ENCODE peak calls at places on chromosomes 11 and 22, in five cellular contexts. One of them, this sample, is unnamed.

GRCh38 chr11:18736590-18737148 is 10.7 kb upstream of the IGSF22 start:
- DNase-seq in activated CD4-positive, alpha-beta T cell treated with anti-CD3 and anti-CD28 coated beads for 48 hours: no peak
- DNase-seq in HEK293T: no peak
- DNase-seq in NCI-H2171: no peak
- DNase-seq in iPS-NIHi11: peak; percentile 47
- DNase-seq in this sample: no peak

GRCh38 chr11:35943761-35944502 is at the start of gene LDLRAD3:
- DNase-seq in NCI-H2171: peak; percentile 82
- DNase-seq in activated CD4-positive, alpha-beta T cell treated with anti-CD3 and anti-CD28 coated beads for 48 hours: peak; percentile 54
- DNase-seq in iPS-NIHi11: peak; percentile 92
- DNase-seq in HEK293T: peak; percentile 78
- DNase-seq in this sample: peak; percentile 79

GRCh38 chr22:36922097-36922608 is 8.7 kb downstream of the CSF2RB start:
- DNase-seq in iPS-NIHi11: peak; percentile 69
- DNase-seq in HEK293T: no peak
- DNase-seq in NCI-H2171: no peak
- DNase-seq in activated CD4-positive, alpha-beta T cell treated with anti-CD3 and anti-CD28 coated beads for 48 hours: no peak
- DNase-seq in this sample: no peak

GRCh38 chr11:65442952-65443351 is 20.4 kb downstream of the NEAT1 start:
- DNase-seq in activated CD4-positive, alpha-beta T cell treated with anti-CD3 and anti-CD28 coated beads for 48 hours: no peak
- DNase-seq in HEK293T: no peak
- DNase-seq in iPS-NIHi11: no peak
- DNase-seq in NCI-H2171: no peak
- DNase-seq in this sample: peak; percentile 16

GRCh38 chr11:70913715-70914231 is 338.6 kb downstream of the SHANK2 start:
- DNase-seq in iPS-NIHi11: peak; percentile 52
- DNase-seq in NCI-H2171: peak; percentile 73
- DNase-seq in HEK293T: no peak
- DNase-seq in activated CD4-positive, alpha-beta T cell treated with anti-CD3 and anti-CD28 coated beads for 48 hours: no peak
- DNase-seq in this sample: no peak

GRCh38 chr22:48752451-48753380 is 1075.0 kb downstream of the BRD1 start:
- DNase-seq in HEK293T: no peak
- DNase-seq in activated CD4-positive, alpha-beta T cell treated with anti-CD3 and anti-CD28 coated beads for 48 hours: no peak
- DNase-seq in NCI-H2171: no peak
- DNase-seq in iPS-NIHi11: peak; percentile 62
- DNase-seq in this sample: no peak

GRCh38 chr11:64477675-64478074 is 113.3 kb upstream of the SLC22A12 start:
- DNase-seq in NCI-H2171: no peak
- DNase-seq in HEK293T: no peak
- DNase-seq in iPS-NIHi11: peak; percentile 26
- DNase-seq in activated CD4-positive, alpha-beta T cell treated with anti-CD3 and anti-CD28 coated beads for 48 hours: no peak
- DNase-seq in this sample: no peak

GRCh38 chr11:8593935-8594909 is at the start of gene STK33:
- DNase-seq in iPS-NIHi11: peak; percentile 93
- DNase-seq in NCI-H2171: peak; percentile 80
- DNase-seq in HEK293T: peak; percentile 78
- DNase-seq in activated CD4-positive, alpha-beta T cell treated with anti-CD3 and anti-CD28 coated beads for 48 hours: peak; percentile 68
- DNase-seq in this sample: no peak

GRCh38 chr22:36467946-36468345 is 13.5 kb downstream of the TXN2 start:
- DNase-seq in iPS-NIHi11: no peak
- DNase-seq in HEK293T: no peak
- DNase-seq in activated CD4-positive, alpha-beta T cell treated with anti-CD3 and anti-CD28 coated beads for 48 hours: peak; percentile 39
- DNase-seq in NCI-H2171: no peak
- DNase-seq in this sample: peak; percentile 23

GRCh38 chr11:33178443-33179154 is 17.3 kb upstream of the CSTF3 start:
- DNase-seq in activated CD4-positive, alpha-beta T cell treated with anti-CD3 and anti-CD28 coated beads for 48 hours: no peak
- DNase-seq in NCI-H2171: no peak
- DNase-seq in iPS-NIHi11: no peak
- DNase-seq in HEK293T: no peak
- DNase-seq in this sample: no peak

GRCh38 chr11:112526699-112527410 is 266.2 kb upstream of the PLET1 start:
- DNase-seq in activated CD4-positive, alpha-beta T cell treated with anti-CD3 and anti-CD28 coated beads for 48 hours: peak; percentile 47
- DNase-seq in iPS-NIHi11: no peak
- DNase-seq in NCI-H2171: no peak
- DNase-seq in HEK293T: no peak
- DNase-seq in this sample: no peak

GRCh38 chr11:61888043-61888442 is 3.3 kb downstream of the FADS3 start:
- DNase-seq in iPS-NIHi11: no peak
- DNase-seq in HEK293T: no peak
- DNase-seq in activated CD4-positive, alpha-beta T cell treated with anti-CD3 and anti-CD28 coated beads for 48 hours: no peak
- DNase-seq in NCI-H2171: no peak
- DNase-seq in this sample: no peak

GRCh38 chr22:36839356-36840073 is 21.3 kb upstream of the NCF4 start:
- DNase-seq in iPS-NIHi11: no peak
- DNase-seq in activated CD4-positive, alpha-beta T cell treated with anti-CD3 and anti-CD28 coated beads for 48 hours: no peak
- DNase-seq in HEK293T: no peak
- DNase-seq in NCI-H2171: no peak
- DNase-seq in this sample: no peak

GRCh38 chr11:102244681-102245409 is 72.4 kb upstream of the BIRC3 start:
- DNase-seq in NCI-H2171: no peak
- DNase-seq in iPS-NIHi11: no peak
- DNase-seq in activated CD4-positive, alpha-beta T cell treated with anti-CD3 and anti-CD28 coated beads for 48 hours: no peak
- DNase-seq in HEK293T: no peak
- DNase-seq in this sample: no peak

GRCh38 chr11:73141031-73141308 is 1.1 kb downstream of the FCHSD2 start:
- DNase-seq in activated CD4-positive, alpha-beta T cell treated with anti-CD3 and anti-CD28 coated beads for 48 hours: peak; percentile 52
- DNase-seq in HEK293T: no peak
- DNase-seq in NCI-H2171: no peak
- DNase-seq in iPS-NIHi11: no peak
- DNase-seq in this sample: peak; percentile 37

GRCh38 chr11:102914238-102915043 is 39.7 kb upstream of the MMP12 start:
- DNase-seq in NCI-H2171: no peak
- DNase-seq in activated CD4-positive, alpha-beta T cell treated with anti-CD3 and anti-CD28 coated beads for 48 hours: peak; percentile 9
- DNase-seq in iPS-NIHi11: peak; percentile 59
- DNase-seq in HEK293T: peak; percentile 50
- DNase-seq in this sample: no peak

GRCh38 chr11:131190446-131190845 is 180.0 kb upstream of the NTM start:
- DNase-seq in NCI-H2171: no peak
- DNase-seq in activated CD4-positive, alpha-beta T cell treated with anti-CD3 and anti-CD28 coated beads for 48 hours: no peak
- DNase-seq in iPS-NIHi11: no peak
- DNase-seq in HEK293T: no peak
- DNase-seq in this sample: no peak

GRCh38 chr11:612201-612960 is 3.4 kb downstream of the IRF7 start:
- DNase-seq in HEK293T: no peak
- DNase-seq in NCI-H2171: no peak
- DNase-seq in iPS-NIHi11: no peak
- DNase-seq in activated CD4-positive, alpha-beta T cell treated with anti-CD3 and anti-CD28 coated beads for 48 hours: peak; percentile 47
- DNase-seq in this sample: no peak

GRCh38 chr11:66133216-66133775 is 63.2 kb downstream of the PACS1 start:
- DNase-seq in activated CD4-positive, alpha-beta T cell treated with anti-CD3 and anti-CD28 coated beads for 48 hours: no peak
- DNase-seq in iPS-NIHi11: no peak
- DNase-seq in HEK293T: no peak
- DNase-seq in NCI-H2171: peak; percentile 80
- DNase-seq in this sample: no peak

GRCh38 chr11:119094816-119095065 is 6.9 kb downstream of the DPAGT1 start:
- DNase-seq in iPS-NIHi11: peak; percentile 70
- DNase-seq in HEK293T: peak; percentile 34
- DNase-seq in activated CD4-positive, alpha-beta T cell treated with anti-CD3 and anti-CD28 coated beads for 48 hours: peak; percentile 58
- DNase-seq in NCI-H2171: no peak
- DNase-seq in this sample: no peak

GRCh38 chr11:121018746-121019145 is 5.2 kb upstream of the TBCEL start:
- DNase-seq in iPS-NIHi11: no peak
- DNase-seq in activated CD4-positive, alpha-beta T cell treated with anti-CD3 and anti-CD28 coated beads for 48 hours: no peak
- DNase-seq in NCI-H2171: no peak
- DNase-seq in HEK293T: no peak
- DNase-seq in this sample: no peak

GRCh38 chr22:26383968-26384576 is 45.0 kb upstream of the ASPHD2 start:
- DNase-seq in HEK293T: no peak
- DNase-seq in NCI-H2171: no peak
- DNase-seq in activated CD4-positive, alpha-beta T cell treated with anti-CD3 and anti-CD28 coated beads for 48 hours: no peak
- DNase-seq in iPS-NIHi11: no peak
- DNase-seq in this sample: no peak

GRCh38 chr22:22235564-22235963 is 9.0 kb upstream of the VPREB1 start:
- DNase-seq in iPS-NIHi11: peak; percentile 56
- DNase-seq in NCI-H2171: no peak
- DNase-seq in HEK293T: peak; percentile 45
- DNase-seq in activated CD4-positive, alpha-beta T cell treated with anti-CD3 and anti-CD28 coated beads for 48 hours: peak; percentile 77
- DNase-seq in this sample: peak; percentile 85

GRCh38 chr11:118338637-118339061 is 3.9 kb downstream of the CD3D start:
- DNase-seq in activated CD4-positive, alpha-beta T cell treated with anti-CD3 and anti-CD28 coated beads for 48 hours: peak; percentile 89
- DNase-seq in NCI-H2171: no peak
- DNase-seq in HEK293T: peak; percentile 42
- DNase-seq in iPS-NIHi11: no peak
- DNase-seq in this sample: peak; percentile 66

GRCh38 chr22:39453765-39454378 is 2.9 kb upstream of the MGAT3 start:
- DNase-seq in NCI-H2171: no peak
- DNase-seq in HEK293T: no peak
- DNase-seq in iPS-NIHi11: no peak
- DNase-seq in activated CD4-positive, alpha-beta T cell treated with anti-CD3 and anti-CD28 coated beads for 48 hours: no peak
- DNase-seq in this sample: no peak

GRCh38 chr22:23292453-23293350 is 112.4 kb downstream of the BCR start:
- DNase-seq in iPS-NIHi11: no peak
- DNase-seq in activated CD4-positive, alpha-beta T cell treated with anti-CD3 and anti-CD28 coated beads for 48 hours: no peak
- DNase-seq in HEK293T: no peak
- DNase-seq in NCI-H2171: no peak
- DNase-seq in this sample: no peak

GRCh38 chr11:102109896-102110760 is at the start of gene YAP1:
- DNase-seq in iPS-NIHi11: peak; percentile 83
- DNase-seq in NCI-H2171: peak; percentile 5
- DNase-seq in activated CD4-positive, alpha-beta T cell treated with anti-CD3 and anti-CD28 coated beads for 48 hours: peak; percentile 79
- DNase-seq in HEK293T: peak; percentile 78
- DNase-seq in this sample: peak; percentile 53

GRCh38 chr11:28836285-28837081 is 728.3 kb downstream of the METTL15 start:
- DNase-seq in activated CD4-positive, alpha-beta T cell treated with anti-CD3 and anti-CD28 coated beads for 48 hours: no peak
- DNase-seq in HEK293T: no peak
- DNase-seq in iPS-NIHi11: peak; percentile 23
- DNase-seq in NCI-H2171: no peak
- DNase-seq in this sample: no peak

GRCh38 chr22:29002603-29003002 is 59.0 kb downstream of the C22orf31 start:
- DNase-seq in HEK293T: no peak
- DNase-seq in NCI-H2171: peak; percentile 51
- DNase-seq in iPS-NIHi11: no peak
- DNase-seq in activated CD4-positive, alpha-beta T cell treated with anti-CD3 and anti-CD28 coated beads for 48 hours: no peak
- DNase-seq in this sample: no peak

GRCh38 chr11:20154381-20154780 is 5.9 kb downstream of the DBX1 start:
- DNase-seq in NCI-H2171: no peak
- DNase-seq in activated CD4-positive, alpha-beta T cell treated with anti-CD3 and anti-CD28 coated beads for 48 hours: no peak
- DNase-seq in iPS-NIHi11: no peak
- DNase-seq in HEK293T: no peak
- DNase-seq in this sample: no peak

GRCh38 chr11:2778630-2779498 is 79.1 kb upstream of the KCNQ1OT1 start:
- DNase-seq in HEK293T: no peak
- DNase-seq in NCI-H2171: peak; percentile 26
- DNase-seq in activated CD4-positive, alpha-beta T cell treated with anti-CD3 and anti-CD28 coated beads for 48 hours: peak; percentile 1
- DNase-seq in iPS-NIHi11: peak; percentile 67
- DNase-seq in this sample: peak; percentile 85

GRCh38 chr22:31613286-31613903 is 48.6 kb downstream of the PISD start:
- DNase-seq in activated CD4-positive, alpha-beta T cell treated with anti-CD3 and anti-CD28 coated beads for 48 hours: no peak
- DNase-seq in NCI-H2171: no peak
- DNase-seq in iPS-NIHi11: no peak
- DNase-seq in HEK293T: no peak
- DNase-seq in this sample: no peak

GRCh38 chr11:113314065-113314388 is 356 bp upstream of the TTC12 start:
- DNase-seq in activated CD4-positive, alpha-beta T cell treated with anti-CD3 and anti-CD28 coated beads for 48 hours: no peak
- DNase-seq in iPS-NIHi11: no peak
- DNase-seq in HEK293T: no peak
- DNase-seq in NCI-H2171: no peak
- DNase-seq in this sample: no peak

GRCh38 chr11:81892770-81893635 is 840.7 kb downstream of the FAM181B start:
- DNase-seq in NCI-H2171: no peak
- DNase-seq in activated CD4-positive, alpha-beta T cell treated with anti-CD3 and anti-CD28 coated beads for 48 hours: no peak
- DNase-seq in HEK293T: no peak
- DNase-seq in iPS-NIHi11: no peak
- DNase-seq in this sample: no peak

GRCh38 chr11:58685973-58686720 is 45.6 kb downstream of the GLYAT start:
- DNase-seq in activated CD4-positive, alpha-beta T cell treated with anti-CD3 and anti-CD28 coated beads for 48 hours: peak; percentile 9
- DNase-seq in HEK293T: no peak
- DNase-seq in iPS-NIHi11: no peak
- DNase-seq in NCI-H2171: no peak
- DNase-seq in this sample: no peak

GRCh38 chr22:31148953-31149627 is 8.8 kb upstream of the PLA2G3 start:
- DNase-seq in NCI-H2171: peak; percentile 51
- DNase-seq in HEK293T: peak; percentile 94
- DNase-seq in iPS-NIHi11: peak; percentile 90
- DNase-seq in activated CD4-positive, alpha-beta T cell treated with anti-CD3 and anti-CD28 coated beads for 48 hours: peak; percentile 52
- DNase-seq in this sample: peak; percentile 51

This sample was measured in K562.